ENCODE peak calls at places on chromosomes 13 and 19, in ten cellular contexts. C, A, Z, Q, P, X, O, L, B and E are unnamed samples.
A peak's percentile ranks its signal among the peaks of the same experiment; 100 is the strongest.

GRCh38 chr13:95754069-95754468 is 77.1 kb downstream of the DNAJC3 start:
- DNase-seq in O (no peak), P (no peak), A (no peak), L (no peak), Z (no peak), Q (no peak), C (no peak), X (no peak), B (no peak), E (no peak)

GRCh38 chr13:79995334-79995733 is 345.6 kb downstream of the SPRY2 start:
- DNase-seq in B (no peak), L (no peak), Q (no peak), A (no peak), X (no peak), O (no peak), P (peak; percentile 85), C (no peak), Z (no peak), E (no peak)

GRCh38 chr13:113729329-113730019 is 29.6 kb upstream of the TMEM255B start:
- DNase-seq in C (peak; percentile 47), L (no peak), Z (peak; percentile 78), O (peak; percentile 48), X (no peak), Q (no peak), B (peak; percentile 78), A (peak; percentile 31), P (no peak), E (no peak)

GRCh38 chr13:109781384-109782065 is 4.9 kb downstream of the IRS2 start:
- DNase-seq in L (no peak), B (peak; percentile 78), C (no peak), P (no peak), X (no peak), Z (peak; percentile 78), O (peak; percentile 61), Q (no peak), A (no peak), E (no peak)

GRCh38 chr19:40236366-40236765 is 9.9 kb upstream of the CCNP start:
- DNase-seq in Q (no peak), C (no peak), X (no peak), A (no peak), Z (no peak), L (no peak), B (peak; percentile 54), P (no peak), O (no peak), E (no peak)

GRCh38 chr19:16306728-16307402 is 17.8 kb upstream of the KLF2 start:
- DNase-seq in Q (no peak), X (no peak), O (no peak), P (no peak), Z (no peak), B (peak; percentile 52), C (no peak), L (no peak), A (no peak), E (no peak)

GRCh38 chr13:41740479-41740878 is 220.4 kb downstream of the VWA8 start:
- DNase-seq in Q (no peak), B (no peak), A (no peak), X (no peak), Z (no peak), P (no peak), L (no peak), C (no peak), O (no peak), E (no peak)

GRCh38 chr19:21474671-21475181 is 30.7 kb upstream of the ZNF429 start:
- DNase-seq in X (peak; percentile 87), Q (peak; percentile 20), P (peak; percentile 71), Z (peak; percentile 86), O (peak; percentile 60), C (peak; percentile 82), B (peak; percentile 93), L (no peak), A (no peak), E (peak; percentile 10)

GRCh38 chr13:73189766-73190165 is 131.0 kb downstream of the KLF5 start:
- DNase-seq in Z (no peak), B (no peak), C (no peak), A (no peak), L (no peak), O (no peak), Q (no peak), X (no peak), P (no peak), E (no peak)

GRCh38 chr13:97934590-97934989 is 18.9 kb upstream of the IPO5 start:
- DNase-seq in C (no peak), P (no peak), Q (no peak), A (no peak), X (no peak), Z (no peak), B (no peak), O (no peak), L (no peak), E (no peak)

GRCh38 chr13:66940113-66940512 is 290.0 kb downstream of the PCDH9 start:
- DNase-seq in L (no peak), Q (no peak), P (peak; percentile 29), O (no peak), B (no peak), Z (no peak), A (no peak), C (no peak), X (no peak), E (no peak)

GRCh38 chr13:100209857-100210580 is 121.1 kb downstream of the PCCA start:
- DNase-seq in X (no peak), O (no peak), Q (no peak), Z (no peak), L (no peak), P (peak; percentile 75), C (no peak), A (no peak), B (no peak), E (no peak)

GRCh38 chr19:55199620-55200204 is 9.6 kb downstream of the PTPRH start:
- DNase-seq in O (no peak), Z (no peak), L (no peak), A (no peak), B (no peak), Q (no peak), P (no peak), C (no peak), X (no peak), E (no peak)

GRCh38 chr13:112608212-112608611 is 20.3 kb upstream of the TUBGCP3 start:
- DNase-seq in C (no peak), X (no peak), L (no peak), A (no peak), O (no peak), P (no peak), Q (no peak), Z (no peak), B (no peak), E (no peak)

GRCh38 chr13:99164226-99164625 is 36.4 kb upstream of the UBAC2 start:
- DNase-seq in Z (no peak), O (no peak), X (no peak), B (no peak), Q (no peak), P (no peak), L (no peak), C (no peak), A (no peak), E (no peak)

GRCh38 chr13:113953561-113953960 is 20.3 kb downstream of the C13orf46 start:
- DNase-seq in C (peak; percentile 10), A (no peak), Z (no peak), Q (no peak), L (no peak), P (no peak), X (no peak), O (no peak), B (peak; percentile 46), E (no peak)

GRCh38 chr19:6891761-6892385 is 4.5 kb downstream of the ADGRE1 start:
- DNase-seq in Z (no peak), A (no peak), B (no peak), Q (no peak), L (no peak), P (no peak), C (no peak), X (no peak), O (no peak), E (no peak)

GRCh38 chr13:66567899-66568612 is 662.1 kb downstream of the PCDH9 start:
- DNase-seq in Z (no peak), L (no peak), C (no peak), O (no peak), Q (no peak), X (no peak), B (no peak), P (no peak), A (no peak), E (no peak)

DNA sequence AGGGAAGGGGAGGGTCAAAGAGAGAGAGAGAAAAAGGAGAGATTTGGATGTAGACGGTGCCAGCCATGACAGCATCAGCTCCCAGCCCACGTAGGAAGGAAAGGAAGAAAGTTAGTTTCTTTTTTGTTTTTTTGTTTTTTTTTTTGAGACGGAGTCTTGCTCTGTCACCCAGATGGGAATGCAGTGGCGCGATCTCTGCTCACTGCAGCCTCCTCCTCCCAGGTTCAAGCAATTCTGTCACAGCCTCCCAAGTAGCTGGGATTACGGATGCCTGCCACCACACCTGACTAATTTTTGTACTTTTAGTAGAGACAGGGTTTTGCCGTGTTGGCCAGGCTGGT is 27.6 kb downstream of the ELL start:
- DNase-seq in P (peak; percentile 55), Z (no peak), B (no peak), X (no peak), Q (no peak), O (no peak), L (no peak), C (no peak), A (no peak), E (no peak)
- H3K4me3 ChIP-seq in P (no peak overlapping the region), Z (no peak overlapping the region), B (no peak overlapping the region), X (no peak overlapping the region), Q (no peak overlapping the region), O (no peak overlapping the region), L (no peak overlapping the region), C (no peak overlapping the region), A (no peak overlapping the region), E (no peak overlapping the region)

GRCh38 chr19:54172764-54173699 is at the start of gene TMC4:
- DNase-seq in B (peak; percentile 88), P (no peak), A (peak; percentile 45), L (peak; percentile 76), C (no peak), Z (no peak), Q (no peak), O (peak; percentile 88), X (peak; percentile 93), E (no peak)
- TF ChIP-seq CTCF in B (no peak), P (no peak), A (no peak), L (peak; percentile 57), C (no peak), Z (no peak), Q (no peak), O (peak; percentile 80), X (peak; percentile 42), E (no peak)

GRCh38 chr19:46493236-46494114 is 2.2 kb downstream of the PNMA8B start:
- DNase-seq in P (peak; percentile 20), Q (no peak), Z (peak; percentile 60), C (peak; percentile 54), B (no peak), L (no peak), A (no peak), O (no peak), X (no peak), E (no peak)
- H3K4me3 ChIP-seq in P (no peak overlapping the region), Q (peak overlapping the region; percentile 68), Z (peak overlapping the region; percentile 47), C (peak overlapping the region; percentile 69), B (peak overlapping the region; percentile 21), L (no peak overlapping the region), A (no peak overlapping the region), O (peak overlapping the region; percentile 38), X (no peak overlapping the region), E (no peak overlapping the region)

DNA sequence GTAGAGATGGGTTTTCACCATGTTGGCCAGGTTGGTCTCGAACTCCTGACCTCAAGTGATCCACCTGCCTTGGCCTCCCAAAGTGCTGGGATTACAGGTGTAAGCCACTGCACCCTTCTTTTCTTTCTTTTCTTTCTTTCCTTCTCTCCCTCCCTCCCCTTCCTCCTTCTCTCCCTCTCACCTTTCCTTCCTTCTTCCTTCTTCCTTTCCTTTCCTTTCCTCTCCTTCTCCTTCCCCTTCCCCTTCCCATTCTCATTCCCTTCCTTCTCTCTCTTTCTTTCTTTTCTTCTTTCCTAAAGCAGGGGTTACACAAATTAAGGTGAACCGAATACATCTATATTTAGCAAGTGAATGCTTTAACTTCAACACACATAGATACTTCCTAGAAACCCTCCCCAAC is 58.0 kb upstream of the URI1 start:
- DNase-seq in P (no peak), Z (no peak), O (no peak), X (no peak), B (no peak), L (no peak), Q (no peak), A (no peak), C (no peak), E (no peak)
- TF ChIP-seq CTCF in P (no peak), Z (no peak), O (no peak), X (no peak), B (no peak), L (no peak), Q (no peak), A (no peak), C (no peak), E (no peak)